ENCODE peak calls at places on chromosomes 1 and 21, in four cellular contexts. Y is ovary, F is esophagus squamous epithelium, V is H1. P is an unnamed sample. For H3K4me1, the result is how much of the 10 kb centered on the place peaks cover.

GRCh38 chr1:224052767-224053166 is 61.1 kb upstream of the FBXO28 start:
- DNase-seq in Y (no peak), V (no peak), F (no peak), P (no peak)

GRCh38 chr1:207286747-207287528 is 34.5 kb upstream of the CD55 start:
- DNase-seq in F (no peak), Y (no peak), V (no peak), P (no peak)

GRCh38 chr1:165772739-165773138 is 4.1 kb upstream of the TMCO1 start:
- DNase-seq in V (no peak), Y (no peak), F (no peak), P (no peak)

GRCh38 chr1:22861764-22862440 is 110.8 kb downstream of the LACTBL1 start:
- DNase-seq in Y (peak), F (no peak), V (peak), P (no peak)

GRCh38 chr1:232844791-232845190 is 39.6 kb downstream of the MAP10 start:
- DNase-seq in F (no peak), Y (no peak), V (no peak), P (no peak)

GRCh38 chr1:182588460-182589396 is at the start of gene RNASEL:
- DNase-seq in V (peak), Y (peak), F (no peak), P (no peak)

GRCh38 chr1:216223521-216223920 is 199.7 kb downstream of the USH2A start:
- DNase-seq in F (no peak), V (no peak), Y (no peak), P (no peak)

GRCh38 chr1:204074274-204075115 is 1.6 kb downstream of the SOX13 start:
- DNase-seq in V (peak), Y (peak), F (no peak), P (peak)

GRCh38 chr1:18238190-18238589 is 130.6 kb downstream of the IGSF21 start:
- DNase-seq in Y (no peak), V (no peak), F (no peak), P (no peak)

GRCh38 chr1:78377356-78377928 is 113.3 kb upstream of the PTGFR start:
- DNase-seq in Y (no peak), V (no peak), F (no peak), P (no peak)

GRCh38 chr1:36950588-36950987 is 83.7 kb downstream of the GRIK3 start:
- DNase-seq in F (no peak), Y (no peak), V (no peak), P (no peak)

GRCh38 chr1:36951761-36952160 is 82.6 kb downstream of the GRIK3 start:
- DNase-seq in F (no peak), Y (no peak), V (no peak), P (no peak)

GRCh38 chr1:36955016-36955415 is 79.3 kb downstream of the GRIK3 start:
- DNase-seq in V (no peak), F (no peak), Y (no peak), P (no peak)

GRCh38 chr1:36956570-36956969 is 77.7 kb downstream of the GRIK3 start:
- DNase-seq in V (no peak), F (no peak), Y (no peak), P (no peak)

GRCh38 chr1:36953061-36953460 is 81.3 kb downstream of the GRIK3 start:
- DNase-seq in Y (no peak), V (no peak), F (no peak), P (no peak)
- H3K4me1 ChIP-seq in Y (under half), V (under half), F (under half), P (under half)

GRCh38 chr1:54405894-54406293 is 300 bp downstream of the SSBP3 start:
- DNase-seq in F (no peak), V (no peak), Y (no peak), P (no peak)

GRCh38 chr1:54408701-54409066 is 2.5 kb upstream of the SSBP3 start:
- DNase-seq in Y (no peak), V (no peak), F (no peak), P (no peak)

GRCh38 chr1:54407957-54408700 is 1.9 kb upstream of the SSBP3 start:
- DNase-seq in Y (peak), F (no peak), V (no peak), P (no peak)

GRCh38 chr1:54406339-54407181 is at the start of gene SSBP3:
- DNase-seq in V (peak), Y (peak), F (peak), P (no peak)

GRCh38 chr1:54407201-54407956 is 1.2 kb upstream of the SSBP3 start:
- DNase-seq in F (peak), V (peak), Y (peak), P (no peak)
- TF ChIP-seq POLR2A in F (peak), V (peak), Y (peak), P (peak)

GRCh38 chr1:150973258-150973825 is 1.3 kb downstream of the CERS2 start:
- DNase-seq in F (no peak), Y (peak), V (peak), P (no peak)
- H3K4me1 ChIP-seq in F (half or more), Y (under half), V (under half), P (half or more)

GRCh38 chr1:93501399-93501798 is 53.5 kb downstream of the FNBP1L start:
- DNase-seq in F (no peak), V (no peak), Y (no peak), P (no peak)
- TF ChIP-seq POLR2A in F (no peak), V (no peak), Y (no peak), P (no peak)

DNA sequence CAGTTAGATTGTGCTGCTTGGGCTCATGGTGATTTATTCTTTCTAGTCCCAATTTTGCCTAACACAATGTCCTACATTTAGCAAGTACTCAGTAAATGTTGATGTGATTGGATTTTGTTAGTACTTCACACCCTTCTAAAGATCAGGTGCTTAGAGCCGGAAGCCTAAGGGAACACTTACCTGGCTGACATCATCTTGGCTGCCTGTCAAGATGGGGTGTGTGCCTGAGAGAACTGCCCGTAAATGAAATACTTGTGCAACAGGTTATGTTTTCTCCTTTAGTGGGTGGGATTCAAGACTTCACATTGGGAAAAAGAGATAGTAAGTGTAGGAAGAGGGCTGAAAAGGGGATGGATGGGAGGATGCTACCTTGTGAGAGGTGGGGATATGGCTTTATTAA is 75.5 kb upstream of the MACF1 start:
- DNase-seq in V (no peak), Y (no peak), F (no peak), P (no peak)
- H3K4me1 ChIP-seq in V (under half), Y (under half), F (half or more), P (half or more)

GRCh38 chr21:41368361-41369104 is 6.7 kb downstream of the MX2 start:
- DNase-seq in F (no peak), Y (no peak), V (no peak), P (no peak)

GRCh38 chr21:41369105-41369914 is 7.5 kb downstream of the MX2 start:
- DNase-seq in V (peak), F (no peak), Y (peak), P (no peak)

GRCh38 chr21:41371698-41372030 is 9.8 kb downstream of the MX2 start:
- DNase-seq in F (no peak), Y (no peak), V (no peak), P (no peak)

GRCh38 chr21:41370840-41371697 is 9.2 kb downstream of the MX2 start:
- DNase-seq in Y (no peak), V (no peak), F (no peak), P (no peak)

GRCh38 chr21:41369915-41370839 is 8.3 kb downstream of the MX2 start:
- DNase-seq in F (no peak), Y (no peak), V (peak), P (no peak)
- TF ChIP-seq POLR2A in F (no peak), Y (no peak), V (no peak), P (no peak)

DNA sequence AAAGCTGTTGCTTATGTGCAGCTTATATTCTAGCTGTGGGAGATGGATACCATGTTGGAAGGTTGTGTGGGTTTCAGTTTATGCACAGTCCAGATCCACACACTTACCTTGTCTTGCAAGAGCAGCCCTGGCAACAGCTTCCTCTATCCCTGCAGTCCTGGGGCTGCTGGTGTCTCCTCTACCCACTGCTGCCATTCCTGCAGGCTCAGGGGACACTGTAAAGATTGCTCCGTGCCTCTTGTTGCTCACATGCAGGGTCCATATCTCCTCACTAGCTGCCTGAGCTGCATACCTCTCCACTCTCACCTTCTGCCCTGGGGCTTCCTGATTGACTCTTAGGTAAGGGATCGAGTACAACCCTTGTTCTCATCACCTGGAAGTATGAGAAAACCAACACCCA is 104.1 kb upstream of the TSPAN2 start:
- DNase-seq in Y (no peak), V (no peak), F (no peak), P (no peak)
- H3K4me1 ChIP-seq in Y (under half), V (under half), F (under half), P (under half)

DNA sequence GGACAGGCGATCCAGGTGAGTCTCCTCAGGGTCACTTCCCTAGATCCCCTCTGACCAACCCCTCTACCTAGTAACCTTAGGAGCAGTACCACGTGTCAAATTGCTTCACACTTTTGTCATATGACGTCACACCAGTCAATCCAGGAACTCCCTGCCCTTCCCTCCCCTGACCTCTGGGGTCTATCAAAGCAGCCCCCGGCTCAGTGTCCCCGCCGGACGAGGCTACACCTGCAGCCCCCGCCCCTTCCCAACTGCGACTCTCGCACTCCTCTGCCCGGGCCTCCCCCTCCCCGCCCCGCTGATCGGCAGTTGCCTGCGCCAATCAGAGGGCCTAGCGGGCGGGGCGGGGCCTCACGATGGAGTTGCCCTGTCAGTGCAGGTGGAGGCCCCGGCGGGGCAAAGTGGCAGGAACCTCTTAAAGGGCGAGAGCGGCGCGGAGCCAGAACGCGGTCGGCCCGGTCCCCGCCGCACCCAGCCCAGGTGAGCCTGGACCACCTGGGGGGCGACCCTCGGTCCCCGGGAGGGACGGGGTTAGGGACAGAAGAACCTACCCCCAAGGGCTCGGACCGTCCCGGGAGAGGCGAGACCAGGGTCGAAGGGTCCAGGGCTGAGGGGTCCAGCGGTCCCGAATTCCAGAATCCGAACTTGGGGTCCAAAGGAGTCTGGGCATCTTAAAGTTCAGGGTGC is 27.5 kb upstream of the EPB41 start:
- DNase-seq in Y (peak), F (peak), V (peak), P (no peak)
- TF ChIP-seq POLR2A in Y (peak), F (no peak), V (no peak), P (peak)

DNA sequence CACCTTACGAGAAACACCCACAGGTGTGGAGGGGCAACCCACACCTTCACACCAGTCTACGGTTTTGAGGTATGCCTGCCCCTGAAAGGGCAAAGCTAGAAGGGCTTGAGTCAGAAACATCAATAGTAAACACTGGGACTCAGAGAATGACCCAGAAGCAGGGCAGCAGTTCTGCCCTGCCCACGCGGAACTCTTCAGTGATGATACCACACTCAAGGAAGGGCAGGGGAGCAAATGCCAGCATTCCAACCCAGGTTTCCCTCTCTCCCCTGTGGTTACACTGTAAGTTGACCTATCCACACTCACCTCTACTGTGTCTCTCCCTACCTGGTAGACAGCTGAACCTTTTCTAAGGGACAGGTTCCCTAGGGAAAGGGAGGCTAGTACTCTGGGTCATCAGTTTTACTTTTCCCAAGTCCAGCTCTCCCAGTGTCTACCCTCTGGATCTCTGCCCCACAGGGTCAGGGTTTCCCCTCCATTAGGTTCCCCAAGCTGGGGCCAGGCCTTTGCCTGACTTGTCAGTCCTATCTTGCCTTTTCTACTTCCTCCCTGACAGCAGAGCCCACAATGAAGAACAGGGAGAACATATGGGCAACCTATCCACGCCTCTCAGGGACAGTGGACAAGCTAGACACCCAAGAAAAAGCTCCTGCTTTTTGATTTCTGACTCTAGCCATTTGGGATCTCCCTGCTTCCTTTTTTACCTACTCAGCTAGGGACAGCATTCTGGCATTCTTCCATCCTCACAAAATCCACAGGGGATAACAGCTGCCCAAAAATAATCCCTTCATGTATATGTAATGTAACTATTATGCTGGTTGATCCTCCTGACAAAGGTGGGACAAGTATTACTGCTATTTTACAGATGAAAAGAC is 3.0 kb downstream of the F11R start:
- DNase-seq in F (no peak), Y (no peak), V (no peak), P (no peak)
- H3K4me1 ChIP-seq in F (half or more), Y (under half), V (under half), P (under half)

DNA sequence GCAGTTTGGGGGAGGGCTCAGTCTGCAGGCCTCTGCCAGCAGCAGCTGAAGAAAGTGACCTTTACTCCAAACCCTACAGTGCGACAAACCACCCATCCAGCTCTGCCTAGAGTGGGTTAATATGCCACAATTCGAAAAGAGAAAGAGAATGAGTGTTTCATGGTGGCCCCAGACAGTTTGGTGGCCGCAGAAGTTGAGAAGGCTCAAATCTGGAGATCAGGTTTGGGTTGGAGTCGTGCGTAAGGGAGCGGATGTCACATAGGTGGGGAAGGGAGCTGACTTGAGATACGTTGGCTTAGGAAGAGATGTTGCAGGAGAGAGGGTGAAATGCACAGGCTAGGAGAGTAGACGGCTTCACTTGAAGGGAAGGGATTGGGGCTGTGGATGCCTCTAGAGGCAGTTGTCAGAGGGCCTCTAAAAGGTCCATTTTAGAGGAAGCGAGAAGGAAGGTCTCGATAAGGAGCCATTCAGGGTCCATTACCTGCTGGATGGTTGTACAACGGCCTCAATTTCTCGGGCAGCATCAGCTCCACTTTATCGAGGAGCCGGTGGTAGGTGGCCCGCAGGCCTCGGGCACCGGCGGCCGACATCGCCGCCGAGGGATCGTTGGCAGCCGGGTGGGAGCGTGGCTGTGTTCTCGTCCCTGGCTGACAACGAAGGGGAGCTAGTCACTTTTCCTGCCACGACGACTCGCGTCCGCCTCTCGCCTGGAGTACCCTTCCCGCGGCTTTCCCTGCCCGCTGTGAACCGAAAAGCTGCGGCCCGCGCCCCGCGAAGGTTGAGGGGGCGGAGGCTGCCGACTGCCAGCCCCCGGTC is 1.0 kb upstream of the DCAF6 start:
- DNase-seq in F (no peak), Y (peak), V (peak), P (no peak)
- TF ChIP-seq POLR2A in F (no peak), Y (peak), V (no peak), P (no peak)